ENCODE peak calls at places on chromosomes 2 and 18, in six cellular contexts. G is Peyer's patch, N is EL, V is breast epithelium, T is SW480, O is esophagus squamous epithelium. L is an unnamed sample.

GRCh38 chr2:168796583-168797285 is 5.7 kb upstream of the NOSTRIN start:
- DNase-seq in G (no peak), N (no peak), V (no peak), T (no peak), O (no peak), L (no peak)

GRCh38 chr2:241882090-241882625 is 12.6 kb downstream of the RTP5 start:
- DNase-seq in G (peak), N (peak), V (peak), T (peak), O (no peak), L (no peak)

GRCh38 chr2:239822146-239822945 is 202.8 kb downstream of the NDUFA10 start:
- DNase-seq in G (peak), N (no peak), V (peak), T (no peak), O (no peak), L (peak)

GRCh38 chr18:60448487-60449267 is 76.1 kb upstream of the MC4R start:
- DNase-seq in G (no peak), N (no peak), V (no peak), T (no peak), O (no peak), L (no peak)

GRCh38 chr2:236745420-236746210 is 176.0 kb downstream of the ACKR3 start:
- DNase-seq in G (no peak), N (peak), V (peak), T (peak), O (no peak), L (peak)

GRCh38 chr2:188931361-188931760 is 42.8 kb upstream of the COL3A1 start:
- DNase-seq in G (no peak), N (peak), V (no peak), T (no peak), O (no peak), L (no peak)

GRCh38 chr2:11495844-11496271 is 29.9 kb upstream of the E2F6 start:
- DNase-seq in G (no peak), N (no peak), V (no peak), T (no peak), O (no peak), L (no peak)

GRCh38 chr2:101655941-101656422 is 41.5 kb upstream of the MAP4K4 start:
- DNase-seq in G (no peak), N (no peak), V (no peak), T (no peak), O (no peak), L (no peak)

GRCh38 chr18:2894131-2894840 is 47.5 kb downstream of the EMILIN2 start:
- DNase-seq in G (no peak), N (no peak), V (no peak), T (no peak), O (no peak), L (no peak)

GRCh38 chr2:207784898-207785297 is 15.2 kb upstream of the FZD5 start:
- DNase-seq in G (no peak), N (no peak), V (no peak), T (no peak), O (no peak), L (no peak)

GRCh38 chr2:1162768-1163584 is 212.3 kb downstream of the SNTG2 start:
- DNase-seq in G (peak), N (peak), V (no peak), T (no peak), O (no peak), L (no peak)

GRCh38 chr2:201831469-201831868 is 25.1 kb downstream of the CDK15 start:
- DNase-seq in G (no peak), N (peak), V (no peak), T (peak), O (no peak), L (no peak)

GRCh38 chr2:72841462-72842125 is 15.8 kb upstream of the EXOC6B start:
- DNase-seq in G (no peak), N (no peak), V (no peak), T (no peak), O (no peak), L (no peak)

GRCh38 chr2:128281852-128282245 is 36.8 kb downstream of the HS6ST1 start:
- DNase-seq in G (no peak), N (no peak), V (peak), T (no peak), O (no peak), L (no peak)

GRCh38 chr18:3923750-3924149 is 473.8 kb downstream of the TGIF1 start:
- DNase-seq in G (no peak), N (peak), V (no peak), T (no peak), O (no peak), L (no peak)

GRCh38 chr2:152025678-152026287 is 73.1 kb downstream of the CACNB4 start:
- DNase-seq in G (peak), N (peak), V (peak), T (peak), O (peak), L (peak)

L was measured in progenitor cell of endocrine pancreas.